ENCODE peak calls at places on chromosomes 4 and X, in ten cellular contexts. H, O, R, W, M, Y, D, E, Q and U are unnamed samples.
A peak's percentile ranks its signal among the peaks of the same experiment; 100 is the strongest.

GRCh38 chr4:61760820-61761219 is 560.7 kb downstream of the ADGRL3 start:
- DNase-seq in H (no peak), O (no peak), R (no peak), W (no peak), M (no peak), Y (no peak), D (no peak), E (no peak), Q (no peak), U (no peak)

GRCh38 chrX:96182366-96182765 is 502.3 kb upstream of the DIAPH2 start:
- DNase-seq in H (peak; percentile 31), O (no peak), R (peak; percentile 5), W (peak; percentile 2), M (no peak), Y (no peak), D (no peak), E (no peak), Q (no peak), U (peak; percentile 33)

GRCh38 chr4:189974056-189974455 is 33.4 kb downstream of the FRG1 start:
- DNase-seq in H (peak; percentile 20), O (peak; percentile 10), R (no peak), W (peak; percentile 15), M (no peak), Y (no peak), D (no peak), E (no peak), Q (no peak), U (peak; percentile 33)

GRCh38 chrX:39729834-39730670 is 367.7 kb downstream of the BCOR start:
- DNase-seq in H (no peak), O (no peak), R (no peak), W (no peak), M (no peak), Y (no peak), D (no peak), E (no peak), Q (no peak), U (no peak)

GRCh38 chrX:40343319-40343718 is 237.5 kb upstream of the ATP6AP2 start:
- DNase-seq in H (no peak), O (no peak), R (no peak), W (no peak), M (no peak), Y (no peak), D (no peak), E (no peak), Q (no peak), U (no peak)

GRCh38 chr4:1377606-1378261 is 28.5 kb downstream of the NKX1-1 start:
- DNase-seq in H (no peak), O (no peak), R (no peak), W (no peak), M (peak; percentile 45), Y (no peak), D (no peak), E (no peak), Q (no peak), U (no peak)

GRCh38 chrX:99717716-99718115 is 692.4 kb downstream of the PCDH19 start:
- DNase-seq in H (no peak), O (no peak), R (no peak), W (no peak), M (no peak), Y (no peak), D (no peak), E (no peak), Q (no peak), U (no peak)

GRCh38 chr4:176302283-176303275 is 17.2 kb upstream of the SPCS3 start:
- DNase-seq in H (peak; percentile 57), O (no peak), R (peak; percentile 35), W (no peak), M (no peak), Y (no peak), D (no peak), E (no peak), Q (no peak), U (peak; percentile 21)

GRCh38 chr4:168731006-168731636 is 234.3 kb downstream of the PALLD start:
- DNase-seq in H (no peak), O (no peak), R (no peak), W (no peak), M (no peak), Y (no peak), D (no peak), E (no peak), Q (no peak), U (no peak)

GRCh38 chr4:11480683-11481082 is 52.0 kb upstream of the HS3ST1 start:
- DNase-seq in H (peak; percentile 78), O (no peak), R (no peak), W (no peak), M (no peak), Y (peak; percentile 95), D (no peak), E (no peak), Q (peak; percentile 18), U (no peak)

GRCh38 chr4:184818216-184818564 is 7.6 kb downstream of the ACSL1 start:
- DNase-seq in H (no peak), O (no peak), R (no peak), W (no peak), M (no peak), Y (no peak), D (no peak), E (no peak), Q (no peak), U (no peak)

GRCh38 chr4:102439835-102440234 is 61.3 kb upstream of the NFKB1 start:
- DNase-seq in H (peak; percentile 60), O (no peak), R (peak; percentile 53), W (peak; percentile 61), M (no peak), Y (no peak), D (no peak), E (no peak), Q (no peak), U (no peak)

GRCh38 chrX:154531626-154532025 is 15.0 kb downstream of the G6PD start:
- DNase-seq in H (peak; percentile 32), O (no peak), R (no peak), W (no peak), M (no peak), Y (no peak), D (no peak), E (no peak), Q (no peak), U (no peak)

GRCh38 chr4:151529187-151529586 is 120.2 kb downstream of the FHIP1A start:
- DNase-seq in H (no peak), O (no peak), R (no peak), W (no peak), M (no peak), Y (no peak), D (no peak), E (no peak), Q (no peak), U (no peak)

GRCh38 chr4:151294833-151295496 is 18.0 kb downstream of the PRSS48 start:
- DNase-seq in H (no peak), O (no peak), R (no peak), W (no peak), M (no peak), Y (no peak), D (no peak), E (no peak), Q (no peak), U (no peak)